ENCODE peak calls at places on chromosomes 12 and 14, in five cellular contexts. H is NCI-H2171, L is NAMALWA, Z is RCC 7860, D is HuH-7. F is an unnamed sample.

GRCh38 chr14:28308727-28309126 is 457.9 kb upstream of the FOXG1 start:
- DNase-seq in D (no peak), H (no peak), L (no peak), Z (no peak), F (peak; percentile 88)

GRCh38 chr12:28824849-28825248 is 324.2 kb upstream of the FAR2 start:
- DNase-seq in D (no peak), L (no peak), Z (no peak), H (no peak), F (no peak)

GRCh38 chr12:44876554-44877275 is 600 bp upstream of the NELL2 start:
- DNase-seq in Z (no peak), L (peak; percentile 17), D (peak; percentile 56), H (no peak), F (peak; percentile 30)

GRCh38 chr14:49621114-49621881 is 699 bp downstream of the MGAT2 start:
- DNase-seq in H (peak; percentile 73), Z (no peak), D (no peak), L (peak; percentile 47), F (peak; percentile 65)

GRCh38 chr12:40336573-40337199 is 111.9 kb downstream of the LRRK2 start:
- DNase-seq in Z (peak; percentile 10), H (no peak), L (peak; percentile 58), D (peak; percentile 30), F (peak; percentile 21)

GRCh38 chr14:55127491-55127951 is 1.5 kb upstream of the LGALS3 start:
- DNase-seq in L (no peak), D (peak; percentile 62), H (no peak), Z (peak; percentile 92), F (no peak)

GRCh38 chr12:46453428-46453827 is 80.9 kb upstream of the SLC38A2 start:
- DNase-seq in H (no peak), Z (no peak), D (no peak), L (no peak), F (no peak)

GRCh38 chr12:123171967-123172366 is 21.1 kb upstream of the PITPNM2 start:
- DNase-seq in L (no peak), Z (no peak), H (no peak), D (no peak), F (no peak)

GRCh38 chr12:110501378-110501721 is 561 bp downstream of the VPS29 start:
- DNase-seq in Z (peak; percentile 40), D (peak; percentile 41), L (no peak), H (peak; percentile 21), F (peak; percentile 42)

GRCh38 chr14:99389171-99389826 is 91.4 kb downstream of the SETD3 start:
- DNase-seq in D (peak; percentile 76), L (peak; percentile 36), Z (no peak), H (no peak), F (peak; percentile 67)

GRCh38 chr12:32107376-32108267 is 975 bp downstream of the BICD1 start:
- DNase-seq in L (peak; percentile 54), D (no peak), H (peak; percentile 18), Z (peak; percentile 73), F (peak; percentile 67)

GRCh38 chr12:4107436-4107878 is 166.1 kb upstream of the CCND2 start:
- DNase-seq in Z (peak; percentile 34), D (peak; percentile 48), L (peak; percentile 85), H (peak; percentile 6), F (peak; percentile 47)

GRCh38 chr12:15563683-15564082 is 225.5 kb downstream of the EPS8 start:
- DNase-seq in L (no peak), Z (no peak), H (no peak), D (no peak), F (peak; percentile 72)

GRCh38 chr14:83798421-83798820 is 1731.5 kb upstream of the FLRT2 start:
- DNase-seq in H (no peak), L (no peak), Z (no peak), D (no peak), F (no peak)

GRCh38 chr12:9098115-9098452 is 17.6 kb downstream of the A2M start:
- DNase-seq in H (no peak), D (no peak), L (no peak), Z (no peak), F (no peak)

GRCh38 chr14:105107351-105107750 is 42.1 kb upstream of the GPR132 start:
- DNase-seq in L (no peak), H (no peak), Z (no peak), D (no peak), F (no peak)

GRCh38 chr14:104009297-104009696 is 67.0 kb upstream of the RD3L start:
- DNase-seq in H (no peak), Z (no peak), D (no peak), L (no peak), F (peak; percentile 2)

GRCh38 chr14:94377866-94378470 is 10.4 kb downstream of the SERPINA1 start:
- DNase-seq in L (no peak), Z (no peak), H (no peak), D (no peak), F (no peak)

GRCh38 chr12:116346222-116346621 is 68.7 kb upstream of the MED13L start:
- DNase-seq in D (no peak), Z (no peak), H (no peak), L (no peak), F (peak; percentile 73)

GRCh38 chr12:81181701-81182100 is 103.8 kb downstream of the ACSS3 start:
- DNase-seq in Z (no peak), L (no peak), D (no peak), H (no peak), F (no peak)

GRCh38 chr12:31849090-31849687 is 110.0 kb upstream of the RESF1 start:
- DNase-seq in L (peak; percentile 60), D (no peak), Z (no peak), H (peak; percentile 14), F (peak; percentile 35)

GRCh38 chr14:22225526-22226133 is 363.4 kb downstream of the DAD1 start:
- DNase-seq in L (no peak), H (no peak), Z (peak; percentile 30), D (no peak), F (no peak)

GRCh38 chr12:3725267-3726115 is 27.4 kb downstream of the CRACR2A start:
- DNase-seq in H (peak; percentile 57), L (no peak), Z (no peak), D (no peak), F (no peak)

GRCh38 chr14:34436960-34437728 is 24.9 kb downstream of the SPTSSA start:
- DNase-seq in Z (no peak), L (no peak), H (no peak), D (no peak), F (no peak)

GRCh38 chr12:2462087-2462486 is 332.7 kb upstream of the FKBP4 start:
- DNase-seq in Z (no peak), H (no peak), L (no peak), D (no peak), F (no peak)

GRCh38 chr12:84842406-84843013 is 70.1 kb downstream of the SLC6A15 start:
- DNase-seq in D (peak; percentile 3), H (peak; percentile 65), L (peak; percentile 57), Z (peak; percentile 13), F (peak; percentile 60)

GRCh38 chr12:47775100-47775911 is 2.3 kb downstream of the SLC48A1 start:
- DNase-seq in Z (no peak), H (no peak), L (peak; percentile 35), D (no peak), F (no peak)

GRCh38 chr14:39243831-39244230 is 10.1 kb downstream of the MIA2 start:
- DNase-seq in D (no peak), Z (no peak), L (no peak), H (no peak), F (no peak)

GRCh38 chr14:68219407-68219806 is 399.8 kb downstream of the RAD51B start:
- DNase-seq in Z (no peak), D (no peak), L (no peak), H (no peak), F (no peak)

GRCh38 chr12:55652352-55652751 is 15.7 kb downstream of the OR10P1 start:
- DNase-seq in L (peak; percentile 30), Z (no peak), D (no peak), H (no peak), F (no peak)

F was measured in cardiac muscle cell.